ENCODE peak calls at places on chromosomes 16 and 17, in four cellular contexts. R, B, Y and S are unnamed samples.

GRCh38 chr17:28773736-28774135 is 29.9 kb downstream of the TRAF4 start:
- DNase-seq in R (no peak), B (no peak), Y (no peak), S (no peak)

GRCh38 chr16:77193377-77193776 is 2.4 kb downstream of the MON1B start:
- DNase-seq in R (no peak), B (no peak), Y (no peak), S (no peak)

GRCh38 chr16:4535627-4536108 is 2.9 kb downstream of the CDIP1 start:
- DNase-seq in R (no peak), B (no peak), Y (no peak), S (no peak)

GRCh38 chr17:19720631-19721426 is 4.4 kb upstream of the SLC47A2 start:
- DNase-seq in R (no peak), B (no peak), Y (peak), S (no peak)

GRCh38 chr16:54126907-54127306 is 159.7 kb downstream of the IRX3 start:
- DNase-seq in R (no peak), B (no peak), Y (no peak), S (no peak)

GRCh38 chr17:29891131-29891530 is 38.9 kb downstream of the SSH2 start:
- DNase-seq in R (no peak), B (peak), Y (no peak), S (no peak)

GRCh38 chr16:14325502-14325901 is 254.4 kb downstream of the MRTFB start:
- DNase-seq in R (no peak), B (no peak), Y (no peak), S (no peak)

GRCh38 chr16:24972608-24973220 is 42.5 kb downstream of the ARHGAP17 start:
- DNase-seq in R (no peak), B (no peak), Y (no peak), S (no peak)

GRCh38 chr16:79752421-79752820 is 151.9 kb upstream of the MAF start:
- DNase-seq in R (no peak), B (no peak), Y (no peak), S (no peak)

GRCh38 chr17:48077555-48077954 is 23.7 kb downstream of the CBX1 start:
- DNase-seq in R (no peak), B (no peak), Y (no peak), S (no peak)

GRCh38 chr17:6314311-6314710 is 120.6 kb downstream of the AIPL1 start:
- DNase-seq in R (no peak), B (no peak), Y (no peak), S (no peak)

GRCh38 chr16:53504665-53505064 is 1.7 kb upstream of the AKTIP start:
- DNase-seq in R (no peak), B (no peak), Y (no peak), S (no peak)

GRCh38 chr17:29588017-29588557 is 1.4 kb downstream of the GIT1 start:
- DNase-seq in R (no peak), B (no peak), Y (no peak), S (no peak)

GRCh38 chr17:40303706-40304450 is 5.1 kb upstream of the RARA start:
- DNase-seq in R (no peak), B (no peak), Y (no peak), S (no peak)

GRCh38 chr16:77723108-77723514 is 797 bp downstream of the NUDT7 start:
- DNase-seq in R (no peak), B (no peak), Y (no peak), S (no peak)

DNA sequence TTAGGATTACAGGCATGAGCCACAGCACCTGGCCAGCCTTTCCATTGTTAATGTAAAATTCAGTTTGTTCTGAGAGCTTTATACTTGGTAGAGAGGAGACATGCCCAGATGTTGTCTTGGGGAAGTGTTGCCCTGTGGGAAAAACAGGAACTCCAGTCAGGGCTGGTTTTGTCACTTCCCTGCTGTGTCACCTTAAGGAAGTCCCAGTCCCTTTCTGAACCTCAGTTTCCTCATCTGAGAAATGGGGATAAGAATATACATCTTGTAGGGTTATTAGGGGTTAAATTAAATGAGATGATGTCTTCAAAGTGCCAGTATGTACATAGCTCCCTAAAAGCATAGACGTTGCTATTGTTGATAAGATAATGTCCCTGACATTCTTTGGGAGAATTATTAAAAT is 25.3 kb downstream of the CLEC16A start:
- DNase-seq in R (no peak), B (no peak), Y (no peak), S (no peak)
- TF ChIP-seq MAX in R (no peak), B (no peak), Y (no peak), S (no peak)

GRCh38 chr17:34504814-34505484 is 74.4 kb upstream of the TMEM132E start:
- DNase-seq in R (no peak), B (no peak), Y (no peak), S (no peak)

GRCh38 chr17:34499576-34499975 is 79.8 kb upstream of the TMEM132E start:
- DNase-seq in R (peak), B (no peak), Y (no peak), S (no peak)

GRCh38 chr17:34502426-34502825 is 77.0 kb upstream of the TMEM132E start:
- DNase-seq in R (no peak), B (no peak), Y (no peak), S (no peak)

GRCh38 chr17:34503804-34504203 is 75.6 kb upstream of the TMEM132E start:
- DNase-seq in R (no peak), B (no peak), Y (no peak), S (no peak)
- TF ChIP-seq KDM1A in R (no peak), B (no peak), Y (no peak), S (no peak)

DNA sequence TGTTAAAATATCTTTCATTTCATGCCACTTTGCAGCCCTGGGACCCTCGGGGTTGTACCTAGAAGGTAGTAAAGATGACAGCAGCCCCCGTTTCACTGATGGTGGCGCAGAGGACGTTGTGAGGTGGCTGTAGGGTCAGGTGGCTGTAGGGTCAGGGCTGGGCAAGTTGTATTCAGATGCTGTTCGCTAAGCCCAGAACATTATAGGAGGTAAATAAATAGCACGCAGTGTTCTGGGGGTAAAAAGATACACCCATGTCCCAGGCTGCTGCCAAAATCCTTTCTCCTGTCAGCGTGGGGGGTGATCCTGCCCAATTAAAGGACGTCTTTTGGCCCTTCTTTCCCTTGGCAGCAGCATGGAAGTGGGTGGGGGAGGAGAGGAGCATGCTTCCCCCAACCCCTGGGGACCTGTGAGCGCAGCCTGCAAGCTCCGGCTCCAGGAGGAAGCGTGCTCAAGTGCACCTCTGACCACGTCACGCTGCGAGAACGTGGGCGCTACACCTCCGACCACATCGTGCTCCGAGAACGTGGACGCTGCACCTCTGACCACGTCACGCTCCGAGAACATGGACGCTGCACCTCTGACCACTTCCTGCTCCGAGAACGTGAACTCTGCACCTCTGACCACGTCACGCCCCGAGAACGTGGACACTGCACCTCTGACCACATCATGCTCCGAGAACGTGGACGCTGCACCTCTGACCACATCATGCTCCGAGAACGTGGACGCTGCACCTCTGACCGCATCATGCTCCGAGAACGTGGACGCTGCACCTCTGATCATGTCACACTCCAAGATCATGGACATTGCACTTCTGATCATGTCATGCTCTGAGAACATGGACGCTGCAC is 182.1 kb downstream of the RPTOR start:
- DNase-seq in R (no peak), B (no peak), Y (no peak), S (no peak)
- TF ChIP-seq BHLHE40 in R (no peak), B (no peak), Y (no peak), S (no peak)

GRCh38 chr17:61011269-61011668 is 333.6 kb downstream of the BCAS3 start:
- DNase-seq in R (no peak), B (no peak), Y (no peak), S (no peak)

GRCh38 chr17:61005358-61005757 is 327.7 kb downstream of the BCAS3 start:
- DNase-seq in R (no peak), B (no peak), Y (no peak), S (no peak)

GRCh38 chr17:61002316-61002736 is 324.7 kb downstream of the BCAS3 start:
- DNase-seq in R (peak), B (no peak), Y (peak), S (peak)

GRCh38 chr17:61009619-61010018 is 332.0 kb downstream of the BCAS3 start:
- DNase-seq in R (no peak), B (peak), Y (no peak), S (no peak)

DNA sequence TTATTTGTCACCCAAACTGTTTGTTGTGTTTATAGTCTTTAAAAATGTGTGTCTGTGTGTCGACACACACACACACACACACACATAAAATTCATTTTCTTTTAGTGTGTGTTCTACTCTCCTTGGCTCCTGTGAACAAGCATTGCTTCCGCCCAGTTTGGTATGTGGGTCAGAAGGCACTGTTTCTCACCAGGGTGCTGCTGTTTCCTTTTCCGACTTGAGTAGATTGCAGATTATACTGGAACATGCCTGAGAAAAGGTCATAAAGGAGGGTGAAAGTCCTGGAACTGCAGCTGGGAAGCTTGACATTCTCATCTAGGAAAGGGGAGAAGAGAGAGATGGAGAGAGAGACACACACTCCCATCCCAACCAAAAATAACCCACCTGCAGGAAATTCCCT is 330.3 kb downstream of the BCAS3 start:
- DNase-seq in R (no peak), B (no peak), Y (no peak), S (no peak)
- TF ChIP-seq MAX in R (no peak), B (no peak), Y (no peak), S (no peak)

DNA sequence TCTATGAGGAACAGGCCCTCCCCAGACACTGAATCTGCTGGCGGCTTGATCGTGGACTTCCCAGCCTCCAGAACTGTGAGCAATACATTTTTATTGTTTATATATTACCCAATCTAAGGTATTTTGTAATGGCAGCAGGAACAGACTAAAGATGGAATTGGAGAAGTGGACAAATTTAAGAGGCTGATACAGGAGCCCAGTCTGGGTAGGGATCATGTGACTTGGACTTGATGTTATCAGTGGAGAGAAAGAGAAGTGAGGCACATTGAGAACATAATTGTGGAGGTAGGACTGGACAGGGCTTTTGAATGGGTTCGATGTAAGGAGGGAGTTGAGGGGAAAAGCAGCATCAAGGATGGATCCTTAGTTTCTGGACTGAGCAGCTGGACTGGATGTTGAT is 93.8 kb downstream of the USP31 start:
- DNase-seq in R (no peak), B (no peak), Y (no peak), S (no peak)
- TF ChIP-seq KDM1A in R (no peak), B (no peak), Y (no peak), S (no peak)

DNA sequence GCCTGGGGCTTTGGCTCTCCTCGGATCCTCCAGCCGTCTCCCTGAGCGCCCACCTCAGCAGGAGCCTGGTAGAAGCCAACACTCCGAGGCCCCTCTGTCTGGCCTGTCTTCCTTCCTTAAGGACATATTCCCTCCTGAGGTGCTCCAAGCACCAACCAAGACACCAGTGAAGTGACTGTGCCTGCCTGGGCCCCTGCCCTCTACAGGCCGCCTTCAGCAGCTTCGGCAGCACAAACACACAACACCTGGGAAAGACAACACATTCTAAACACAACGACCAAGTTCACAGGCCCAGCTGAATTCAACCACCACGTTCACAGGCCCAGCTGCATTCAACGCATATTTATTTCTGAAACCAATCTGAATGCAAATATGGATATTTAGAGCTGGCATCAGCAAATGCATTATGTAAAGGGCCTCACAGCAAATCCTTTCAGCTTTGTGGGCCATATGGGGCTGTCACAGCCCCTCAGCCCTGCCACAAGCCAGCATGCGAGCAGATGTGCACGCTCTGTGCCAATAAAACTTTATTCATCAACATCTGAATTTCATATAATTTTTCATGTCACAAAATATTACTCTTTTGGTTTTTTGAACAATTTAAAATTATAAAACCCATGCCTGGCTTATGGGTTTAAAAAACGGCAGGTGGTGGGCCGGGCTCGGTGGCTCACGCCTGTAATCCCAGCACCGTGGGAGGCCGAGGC is 12.2 kb downstream of the GALNS start:
- DNase-seq in R (no peak), B (no peak), Y (no peak), S (no peak)
- TF ChIP-seq BHLHE40 in R (no peak), B (no peak), Y (no peak), S (no peak)

GRCh38 chr17:55769625-55770000 is 18.8 kb downstream of the PCTP start:
- DNase-seq in R (no peak), B (no peak), Y (no peak), S (no peak)
- TF ChIP-seq MAX in R (no peak), B (no peak), Y (no peak), S (no peak)

DNA sequence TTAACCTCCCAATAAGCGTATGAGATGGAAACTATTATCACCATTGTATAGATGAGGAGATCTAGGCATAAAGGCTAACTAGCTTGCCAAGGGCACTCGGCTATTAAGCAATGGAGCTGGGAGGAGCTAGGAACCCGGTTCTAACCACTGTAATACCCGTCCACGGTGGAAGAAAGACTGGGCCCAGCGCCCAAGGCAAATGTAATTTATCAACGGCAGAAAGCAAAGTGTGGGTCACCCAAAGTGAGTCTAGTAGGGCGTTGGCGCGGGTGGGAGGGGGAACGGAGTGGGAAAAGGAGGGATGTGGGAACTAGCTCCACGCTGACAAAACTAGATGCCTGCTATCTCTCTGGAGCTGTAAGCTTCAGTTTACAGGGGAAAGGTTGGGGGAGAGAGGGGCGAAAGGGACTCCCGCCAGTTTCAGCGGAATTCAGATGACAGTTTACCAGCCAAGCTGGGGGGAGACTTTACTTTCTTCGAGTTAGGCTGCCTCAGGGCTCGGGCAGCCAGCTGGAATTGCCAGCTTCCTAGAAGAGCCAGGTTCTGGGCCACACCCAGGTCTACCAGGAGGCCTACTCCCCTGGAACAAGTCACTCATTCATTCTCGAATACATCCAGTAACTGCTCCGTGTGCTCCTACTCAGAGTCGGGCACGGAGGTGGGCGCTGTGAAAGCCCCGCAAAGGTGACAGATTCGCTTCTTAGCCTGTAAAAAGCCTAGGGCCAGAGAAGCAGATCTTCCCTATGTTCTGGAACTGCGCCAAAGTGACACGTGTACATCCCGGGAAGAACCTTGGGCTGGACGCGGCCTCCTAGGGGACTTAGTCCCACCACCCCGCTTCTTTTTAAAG is 837 bp downstream of the LRRC59 start:
- DNase-seq in R (peak), B (no peak), Y (peak), S (peak)
- TF ChIP-seq KDM1A in R (no peak), B (no peak), Y (no peak), S (no peak)